ENCODE peak calls at places on chromosome 14, in five cellular contexts. J is stimulated activated CD8-positive, alpha-beta memory T cell treated with anti-CD3 and anti-CD28 coated beads, Interleukin-7, amount 100 ng/mL, for 1 hour; E is HepG2; W is COR-L47; S is Calu3. G is an unnamed sample.

GRCh38 chr14:74500417-74501134 is 7.0 kb downstream of the ISCA2 start:
- DNase-seq in W (no peak), S (no peak), E (no peak), J (no peak), G (no peak)

GRCh38 chr14:100615736-100616695 is 28.8 kb upstream of the BEGAIN start:
- DNase-seq in S (no peak), W (no peak), J (no peak), E (no peak), G (no peak)

GRCh38 chr14:91263329-91263728 is 18.8 kb upstream of the GPR68 start:
- DNase-seq in W (no peak), S (no peak), E (no peak), J (no peak), G (no peak)

GRCh38 chr14:59679872-59680271 is 103.3 kb upstream of the CCDC175 start:
- DNase-seq in S (no peak), E (no peak), J (no peak), W (peak), G (peak)

GRCh38 chr14:96581902-96582640 is 79.9 kb downstream of the PAPOLA start:
- DNase-seq in W (no peak), J (no peak), E (no peak), S (peak), G (no peak)

GRCh38 chr14:53875337-53875897 is 81.2 kb downstream of the BMP4 start:
- DNase-seq in J (no peak), W (no peak), S (no peak), E (no peak), G (no peak)

GRCh38 chr14:93832665-93833064 is 44.4 kb upstream of the PRIMA1 start:
- DNase-seq in W (peak), J (no peak), E (no peak), S (no peak), G (peak)

GRCh38 chr14:60817113-60817512 is 82.6 kb downstream of the MNAT1 start:
- DNase-seq in S (no peak), W (no peak), J (no peak), E (no peak), G (no peak)

GRCh38 chr14:69955855-69956567 is 76.8 kb downstream of the SMOC1 start:
- DNase-seq in W (no peak), E (no peak), J (no peak), S (no peak), G (no peak)

GRCh38 chr14:39043352-39043943 is 59.6 kb downstream of the SEC23A start:
- DNase-seq in J (no peak), S (no peak), W (no peak), E (no peak), G (no peak)

GRCh38 chr14:30303350-30303749 is 255.6 kb upstream of the G2E3 start:
- DNase-seq in W (no peak), J (no peak), S (no peak), E (no peak), G (no peak)

GRCh38 chr14:94173471-94173884 is 644 bp upstream of the PPP4R4 start:
- DNase-seq in S (peak), W (no peak), J (no peak), E (no peak), G (no peak)

GRCh38 chr14:91399868-91400640 is 17.6 kb downstream of the CCDC88C start:
- DNase-seq in J (no peak), W (no peak), E (no peak), S (no peak), G (no peak)

GRCh38 chr14:58479975-58480374 is 52.5 kb downstream of the KIAA0586 start:
- DNase-seq in W (no peak), J (no peak), E (no peak), S (no peak), G (no peak)

GRCh38 chr14:103657466-103657865 is 28.5 kb downstream of the KLC1 start:
- DNase-seq in S (no peak), E (no peak), W (no peak), J (no peak), G (no peak)

GRCh38 chr14:70624972-70625371 is 16.7 kb upstream of the TTC9 start:
- DNase-seq in S (no peak), J (no peak), E (no peak), W (no peak), G (no peak)

GRCh38 chr14:91167380-91167770 is 53.5 kb downstream of the DGLUCY start:
- DNase-seq in J (no peak), S (no peak), E (no peak), W (no peak), G (no peak)

GRCh38 chr14:73887116-73887490 is 444 bp downstream of the ZNF410 start:
- DNase-seq in S (no peak), W (no peak), J (no peak), E (peak), G (no peak)

GRCh38 chr14:29242755-29243340 is 476.3 kb downstream of the FOXG1 start:
- DNase-seq in J (no peak), E (no peak), W (peak), S (no peak), G (no peak)

GRCh38 chr14:99986416-99986815 is 78.8 kb upstream of the EVL start:
- DNase-seq in J (no peak), W (no peak), E (no peak), S (no peak), G (no peak)

GRCh38 chr14:106094654-106095189 is 568.3 kb downstream of the TMEM121 start:
- DNase-seq in S (peak), J (no peak), E (peak), W (peak), G (no peak)

GRCh38 chr14:91195881-91196280 is 48.6 kb downstream of the GPR68 start:
- DNase-seq in S (no peak), J (no peak), E (no peak), W (no peak), G (no peak)

GRCh38 chr14:63438065-63438757 is 105.0 kb downstream of the PPP2R5E start:
- DNase-seq in E (peak), W (peak), J (no peak), S (peak), G (peak)

GRCh38 chr14:74219277-74219676 is 20.0 kb upstream of the VSX2 start:
- DNase-seq in E (no peak), W (no peak), S (no peak), J (no peak), G (no peak)

GRCh38 chr14:72686832-72687231 is 207.1 kb downstream of the DPF3 start:
- DNase-seq in S (no peak), J (no peak), W (no peak), E (no peak), G (no peak)

GRCh38 chr14:68305738-68306137 is 486.2 kb downstream of the RAD51B start:
- DNase-seq in W (no peak), J (no peak), E (no peak), S (no peak), G (no peak)

GRCh38 chr14:69107407-69108003 is 45.4 kb downstream of the DCAF5 start:
- DNase-seq in J (no peak), W (peak), S (peak), E (peak), G (peak)

GRCh38 chr14:52313493-52313881 is 625 bp upstream of the PTGER2 start:
- DNase-seq in S (no peak), E (no peak), W (no peak), J (no peak), G (no peak)

GRCh38 chr14:77151245-77151644 is 9.7 kb upstream of the ZDHHC22 start:
- DNase-seq in S (peak), J (no peak), W (peak), E (no peak), G (no peak)

GRCh38 chr14:102280376-102280962 is 24.5 kb downstream of the MOK start:
- DNase-seq in E (no peak), J (no peak), W (no peak), S (no peak), G (no peak)